ENCODE peak calls at places on chromosomes 4 and X, in four cellular contexts. One of them, this sample, is unnamed.

GRCh38 chrX:71543316-71543715 is 10.4 kb downstream of the OGT start:
- DNase-seq in mammary epithelial cell: peak
- DNase-seq in A549: peak
- DNase-seq in heart right ventricle: no peak
- DNase-seq in this sample: peak

GRCh38 chr4:185265942-185266341 is 56.5 kb downstream of the SNX25 start:
- DNase-seq in mammary epithelial cell: peak
- DNase-seq in heart right ventricle: no peak
- DNase-seq in A549: no peak
- DNase-seq in this sample: no peak

GRCh38 chr4:7780751-7781348 is 158.8 kb downstream of the AFAP1 start:
- DNase-seq in heart right ventricle: no peak
- DNase-seq in mammary epithelial cell: no peak
- DNase-seq in A549: no peak
- DNase-seq in this sample: no peak

GRCh38 chrX:12447448-12448154 is 309.3 kb downstream of the FRMPD4 start:
- DNase-seq in A549: no peak
- DNase-seq in heart right ventricle: no peak
- DNase-seq in mammary epithelial cell: peak
- DNase-seq in this sample: peak

GRCh38 chr4:145734051-145734450 is 54.1 kb downstream of the C4orf51 start:
- DNase-seq in heart right ventricle: no peak
- DNase-seq in mammary epithelial cell: no peak
- DNase-seq in A549: no peak
- DNase-seq in this sample: peak

GRCh38 chr4:156933633-156934258 is 37.9 kb downstream of the PDGFC start:
- DNase-seq in mammary epithelial cell: peak
- DNase-seq in heart right ventricle: no peak
- DNase-seq in A549: no peak
- DNase-seq in this sample: peak

GRCh38 chr4:120730777-120731320 is 191.7 kb downstream of the PRDM5 start:
- DNase-seq in heart right ventricle: no peak
- DNase-seq in mammary epithelial cell: no peak
- DNase-seq in A549: no peak
- DNase-seq in this sample: no peak

GRCh38 chr4:86500527-86500926 is 93.6 kb upstream of the PTPN13 start:
- DNase-seq in mammary epithelial cell: no peak
- DNase-seq in A549: no peak
- DNase-seq in heart right ventricle: no peak
- DNase-seq in this sample: no peak

GRCh38 chrX:87732133-87732532 is 214.5 kb downstream of the KLHL4 start:
- DNase-seq in A549: no peak
- DNase-seq in heart right ventricle: no peak
- DNase-seq in mammary epithelial cell: no peak
- DNase-seq in this sample: no peak

GRCh38 chrX:10615931-10616780 is 4.2 kb downstream of the MID1 start:
- DNase-seq in mammary epithelial cell: no peak
- DNase-seq in A549: no peak
- DNase-seq in heart right ventricle: peak
- DNase-seq in this sample: no peak

GRCh38 chrX:1582686-1583437 is 8.5 kb upstream of the AKAP17A start:
- DNase-seq in A549: peak
- DNase-seq in mammary epithelial cell: peak
- DNase-seq in heart right ventricle: no peak
- DNase-seq in this sample: peak

GRCh38 chr4:114654607-114655006 is 56.0 kb downstream of the UGT8 start:
- DNase-seq in mammary epithelial cell: no peak
- DNase-seq in heart right ventricle: no peak
- DNase-seq in A549: no peak
- DNase-seq in this sample: no peak

GRCh38 chrX:112053169-112053568 is 29.4 kb downstream of the TRPC5 start:
- DNase-seq in mammary epithelial cell: no peak
- DNase-seq in heart right ventricle: no peak
- DNase-seq in A549: no peak
- DNase-seq in this sample: no peak

GRCh38 chr4:159227984-159228383 is 125.1 kb downstream of the RAPGEF2 start:
- DNase-seq in heart right ventricle: peak
- DNase-seq in A549: no peak
- DNase-seq in mammary epithelial cell: peak
- DNase-seq in this sample: peak

GRCh38 chrX:153608376-153608775 is 9.4 kb upstream of the CCNQ start:
- DNase-seq in mammary epithelial cell: no peak
- DNase-seq in A549: no peak
- DNase-seq in heart right ventricle: no peak
- DNase-seq in this sample: no peak

GRCh38 chrX:134886201-134886600 is 104.6 kb upstream of the SMIM10 start:
- DNase-seq in heart right ventricle: no peak
- DNase-seq in mammary epithelial cell: peak
- DNase-seq in A549: no peak
- DNase-seq in this sample: peak

GRCh38 chr4:52037730-52038108 is 380 bp downstream of the SGCB start:
- DNase-seq in heart right ventricle: peak
- DNase-seq in A549: peak
- DNase-seq in mammary epithelial cell: peak
- DNase-seq in this sample: peak

GRCh38 chr4:8304827-8305695 is 35.5 kb downstream of the HTRA3 start:
- DNase-seq in A549: no peak
- DNase-seq in heart right ventricle: no peak
- DNase-seq in mammary epithelial cell: no peak
- DNase-seq in this sample: no peak

GRCh38 chrX:19110642-19111041 is 11.6 kb downstream of the ADGRG2 start:
- DNase-seq in heart right ventricle: no peak
- DNase-seq in mammary epithelial cell: no peak
- DNase-seq in A549: no peak
- DNase-seq in this sample: no peak

GRCh38 chr4:146165840-146166239 is 9.7 kb upstream of the LSM6 start:
- DNase-seq in A549: no peak
- DNase-seq in heart right ventricle: no peak
- DNase-seq in mammary epithelial cell: peak
- DNase-seq in this sample: peak

GRCh38 chr4:114364857-114365256 is 233.8 kb upstream of the UGT8 start:
- DNase-seq in A549: no peak
- DNase-seq in mammary epithelial cell: no peak
- DNase-seq in heart right ventricle: no peak
- DNase-seq in this sample: no peak

GRCh38 chr4:10006236-10006603 is 15.1 kb downstream of the SLC2A9 start:
- DNase-seq in mammary epithelial cell: peak
- DNase-seq in A549: peak
- DNase-seq in heart right ventricle: no peak
- DNase-seq in this sample: peak

GRCh38 chr4:47615385-47615784 is 130.3 kb downstream of the ATP10D start:
- DNase-seq in mammary epithelial cell: peak
- DNase-seq in A549: no peak
- DNase-seq in heart right ventricle: no peak
- DNase-seq in this sample: no peak

GRCh38 chr4:4233610-4234009 is 6.9 kb upstream of the OTOP1 start:
- DNase-seq in heart right ventricle: no peak
- DNase-seq in mammary epithelial cell: no peak
- DNase-seq in A549: no peak
- DNase-seq in this sample: no peak
- TF ChIP-seq CTCF in heart right ventricle: no peak
- TF ChIP-seq CTCF in mammary epithelial cell: no peak
- TF ChIP-seq CTCF in A549: no peak
- TF ChIP-seq CTCF in this sample: no peak

DNA sequence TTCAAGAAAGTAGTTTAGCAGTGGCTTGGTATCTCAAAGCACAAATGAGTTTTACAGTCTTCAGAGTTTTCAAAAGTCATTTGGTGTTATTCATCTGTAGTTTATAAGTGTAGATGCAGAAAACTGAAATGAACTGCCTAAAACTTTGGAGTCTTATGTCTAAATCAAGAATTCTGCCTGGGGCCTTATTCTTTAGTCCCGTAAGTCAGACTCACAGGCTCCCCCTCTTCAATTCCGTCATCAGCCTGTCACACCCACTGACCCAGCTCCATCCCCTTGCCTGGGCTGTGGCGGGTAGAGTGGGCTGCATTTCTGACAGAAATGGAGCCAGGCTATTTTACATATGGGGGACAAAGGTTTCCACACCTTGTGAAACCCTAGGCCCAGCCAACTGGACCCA is 44.3 kb downstream of the TSPAN5 start:
- DNase-seq in heart right ventricle: no peak
- DNase-seq in A549: no peak
- DNase-seq in mammary epithelial cell: no peak
- DNase-seq in this sample: no peak
- H3K27ac ChIP-seq in heart right ventricle: no peak
- H3K27ac ChIP-seq in A549: no peak
- H3K27ac ChIP-seq in mammary epithelial cell: no peak
- H3K27ac ChIP-seq in this sample: no peak

GRCh38 chr4:108775921-108776320 is 13.1 kb upstream of the ETNPPL start:
- DNase-seq in mammary epithelial cell: no peak
- DNase-seq in heart right ventricle: no peak
- DNase-seq in A549: no peak
- DNase-seq in this sample: no peak

GRCh38 chr4:108772402-108772801 is 9.5 kb upstream of the ETNPPL start:
- DNase-seq in heart right ventricle: peak
- DNase-seq in A549: no peak
- DNase-seq in mammary epithelial cell: no peak
- DNase-seq in this sample: no peak

GRCh38 chr4:108779958-108780357 is 17.1 kb upstream of the ETNPPL start:
- DNase-seq in heart right ventricle: no peak
- DNase-seq in A549: no peak
- DNase-seq in mammary epithelial cell: no peak
- DNase-seq in this sample: no peak

DNA sequence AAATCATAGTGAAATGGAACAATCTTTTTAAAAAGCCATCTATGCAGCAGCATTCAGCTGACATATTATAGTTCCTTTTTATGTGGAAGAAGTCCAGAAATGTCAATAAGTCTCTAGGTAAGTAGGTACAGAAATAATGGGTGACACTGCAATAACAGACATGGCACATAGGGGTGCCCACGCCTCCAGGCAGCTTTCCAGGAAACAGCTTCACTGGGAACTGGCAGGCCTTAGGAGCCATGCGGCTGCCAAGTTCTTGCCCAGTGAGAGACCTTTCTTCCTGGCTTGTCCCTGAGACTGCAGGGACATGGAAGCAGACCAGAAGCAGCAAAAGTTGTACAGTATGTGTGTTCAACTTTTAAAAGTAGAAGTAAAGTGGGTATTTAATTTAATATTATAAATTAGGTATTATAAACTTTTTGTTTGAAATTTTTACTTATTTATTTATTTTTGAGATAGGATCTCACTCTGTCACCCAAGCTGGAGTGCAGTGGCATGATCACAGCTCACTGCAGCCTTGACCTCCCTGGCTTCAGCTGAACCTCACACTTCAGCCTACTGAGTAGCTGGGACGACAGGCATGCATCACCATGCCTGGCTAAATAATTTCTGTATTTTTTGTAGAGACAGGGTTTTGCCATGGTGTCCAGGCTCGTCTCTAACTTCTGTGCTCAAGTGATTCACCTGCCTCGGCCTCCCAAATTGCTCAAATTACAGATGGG is 12.1 kb upstream of the ETNPPL start:
- DNase-seq in heart right ventricle: peak
- DNase-seq in mammary epithelial cell: no peak
- DNase-seq in A549: no peak
- DNase-seq in this sample: no peak
- TF ChIP-seq CTCF in heart right ventricle: peak
- TF ChIP-seq CTCF in mammary epithelial cell: no peak
- TF ChIP-seq CTCF in A549: no peak
- TF ChIP-seq CTCF in this sample: no peak

GRCh38 chrX:7111518-7111917 is 36.0 kb upstream of the STS start:
- DNase-seq in heart right ventricle: no peak
- DNase-seq in mammary epithelial cell: no peak
- DNase-seq in A549: no peak
- DNase-seq in this sample: no peak

GRCh38 chrX:7109838-7110793 is 37.4 kb upstream of the STS start:
- DNase-seq in A549: no peak
- DNase-seq in heart right ventricle: no peak
- DNase-seq in mammary epithelial cell: no peak
- DNase-seq in this sample: no peak

GRCh38 chrX:7112071-7112470 is 35.4 kb upstream of the STS start:
- DNase-seq in heart right ventricle: no peak
- DNase-seq in A549: no peak
- DNase-seq in mammary epithelial cell: no peak
- DNase-seq in this sample: no peak

GRCh38 chrX:7108995-7109634 is 38.4 kb upstream of the STS start:
- DNase-seq in mammary epithelial cell: no peak
- DNase-seq in A549: no peak
- DNase-seq in heart right ventricle: no peak
- DNase-seq in this sample: no peak

DNA sequence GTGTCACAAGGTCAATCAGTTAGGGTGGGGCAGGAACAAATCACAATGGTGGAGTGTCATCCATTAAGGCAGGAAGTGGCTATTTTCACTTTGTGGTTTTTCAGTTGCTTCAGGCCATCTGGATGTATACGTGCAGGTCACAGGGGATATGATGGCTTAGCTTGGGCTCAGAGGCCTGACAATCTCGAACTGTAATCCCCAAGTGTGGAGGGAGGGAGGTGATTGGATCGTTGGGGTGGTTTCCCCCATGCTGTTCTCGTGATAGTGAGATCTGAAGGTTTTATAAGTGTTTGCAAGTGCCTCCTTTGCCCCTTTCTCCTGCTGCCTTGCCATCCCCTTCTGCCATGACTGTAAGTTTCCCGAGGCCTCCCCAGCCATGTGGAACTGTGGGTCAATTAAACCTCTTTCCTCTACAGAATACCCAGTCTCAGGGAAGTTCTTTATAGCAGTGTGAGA is 36.7 kb upstream of the STS start:
- DNase-seq in mammary epithelial cell: peak
- DNase-seq in A549: no peak
- DNase-seq in heart right ventricle: no peak
- DNase-seq in this sample: no peak
- H3K27ac ChIP-seq in mammary epithelial cell: no peak
- H3K27ac ChIP-seq in A549: no peak
- H3K27ac ChIP-seq in heart right ventricle: no peak
- H3K27ac ChIP-seq in this sample: no peak

DNA sequence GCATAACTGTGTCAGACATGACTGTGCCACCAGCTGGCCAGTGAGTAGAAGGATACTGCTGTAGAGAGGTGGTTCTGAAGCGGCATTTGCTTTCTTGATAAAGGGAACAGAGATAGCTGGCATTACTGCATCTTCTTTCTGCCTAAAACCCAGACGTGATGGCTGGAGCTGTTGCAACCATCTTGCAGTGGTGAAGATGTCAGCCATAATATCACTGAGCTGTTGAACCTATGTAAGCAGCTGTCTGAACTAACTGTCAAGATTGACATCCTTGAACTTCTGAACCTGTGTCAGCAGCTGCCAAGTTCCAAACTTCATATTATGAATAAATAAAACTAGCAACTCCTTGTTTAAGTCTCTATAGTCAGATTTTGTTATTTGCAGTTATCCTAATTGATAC is 88.9 kb upstream of the LNX1 start:
- DNase-seq in A549: no peak
- DNase-seq in mammary epithelial cell: no peak
- DNase-seq in heart right ventricle: no peak
- DNase-seq in this sample: no peak
- TF ChIP-seq CTCF in A549: no peak
- TF ChIP-seq CTCF in mammary epithelial cell: no peak
- TF ChIP-seq CTCF in heart right ventricle: no peak
- TF ChIP-seq CTCF in this sample: no peak

GRCh38 chrX:44937606-44938005 is 64.6 kb downstream of the KDM6A start:
- DNase-seq in A549: no peak
- DNase-seq in mammary epithelial cell: no peak
- DNase-seq in heart right ventricle: no peak
- DNase-seq in this sample: no peak
- H3K27ac ChIP-seq in A549: no peak
- H3K27ac ChIP-seq in mammary epithelial cell: no peak
- H3K27ac ChIP-seq in heart right ventricle: no peak
- H3K27ac ChIP-seq in this sample: no peak